ENCODE peak calls at places on chromosomes 3 and 15, in four cellular contexts. Z, U, G and J are unnamed samples.

GRCh38 chr15:67063689-67064606 is 1.5 kb upstream of the SMAD3 start:
- DNase-seq in Z (peak), U (peak), G (peak), J (no peak)

GRCh38 chr3:57555738-57556458 is at the start of gene PDE12:
- DNase-seq in Z (peak), U (peak), G (peak), J (peak)

GRCh38 chr15:43086551-43086950 is 19.3 kb downstream of the UBR1 start:
- DNase-seq in Z (peak), U (no peak), G (no peak), J (no peak)

GRCh38 chr3:50401973-50402372 is 42.7 kb upstream of the TMEM115 start:
- DNase-seq in Z (no peak), U (no peak), G (no peak), J (no peak)

GRCh38 chr3:135106445-135106844 is 311.4 kb downstream of the EPHB1 start:
- DNase-seq in Z (peak), U (peak), G (peak), J (peak)

GRCh38 chr15:67253517-67254237 is 784 bp downstream of the AAGAB start:
- DNase-seq in Z (peak), U (no peak), G (no peak), J (no peak)

GRCh38 chr3:25945836-25946235 is 155.9 kb downstream of the OXSM start:
- DNase-seq in Z (no peak), U (no peak), G (no peak), J (no peak)

GRCh38 chr3:10706156-10707088 is 109.6 kb upstream of the SLC6A11 start:
- DNase-seq in Z (no peak), U (no peak), G (no peak), J (no peak)

GRCh38 chr3:42071720-42072582 is 19.2 kb upstream of the TRAK1 start:
- DNase-seq in Z (peak), U (peak), G (peak), J (peak)

GRCh38 chr15:101143321-101143720 is 108.5 kb downstream of the CHSY1 start:
- DNase-seq in Z (no peak), U (no peak), G (no peak), J (no peak)

GRCh38 chr3:183253364-183253960 is 409 bp downstream of the B3GNT5 start:
- DNase-seq in Z (peak), U (peak), G (peak), J (peak)

GRCh38 chr3:53141468-53141840 is 11.2 kb upstream of the RFT1 start:
- DNase-seq in Z (no peak), U (no peak), G (no peak), J (no peak)

GRCh38 chr3:96753124-96753523 is 61.3 kb upstream of the EPHA6 start:
- DNase-seq in Z (no peak), U (no peak), G (no peak), J (no peak)

GRCh38 chr15:57591822-57592367 is at the start of gene MYZAP:
- DNase-seq in Z (no peak), U (no peak), G (peak), J (peak)
- TF ChIP-seq POLR2A in Z (no peak), U (no peak), G (peak), J (no peak)

GRCh38 chr3:133746722-133747086 is 511 bp downstream of the TF start:
- DNase-seq in Z (no peak), U (no peak), G (no peak), J (no peak)
- H3K4me3 ChIP-seq in Z (no peak), U (no peak), G (no peak), J (no peak)

GRCh38 chr3:184590795-184591194 is 29.2 kb downstream of the EPHB3 start:
- DNase-seq in Z (no peak), U (no peak), G (no peak), J (no peak)
- H3K27ac ChIP-seq in Z (no peak), U (no peak), G (no peak), J (no peak)

GRCh38 chr3:129120254-129121004 is 1.2 kb downstream of the RAB43 start:
- DNase-seq in Z (peak), U (peak), G (peak), J (peak)
- TF ChIP-seq POLR2A in Z (peak), U (no peak), G (peak), J (no peak)

GRCh38 chr15:36601497-36601932 is 22.1 kb downstream of the CDIN1 start:
- DNase-seq in Z (peak), U (no peak), G (no peak), J (no peak)
- H3K4me3 ChIP-seq in Z (no peak), U (no peak), G (no peak), J (no peak)

GRCh38 chr15:88622605-88622975 is 1.4 kb downstream of the AEN start:
- DNase-seq in Z (no peak), U (no peak), G (no peak), J (no peak)
- H3K27ac ChIP-seq in Z (peak), U (peak), G (peak), J (peak)

GRCh38 chr3:88044411-88044810 is 14.4 kb downstream of the CGGBP1 start:
- DNase-seq in Z (no peak), U (no peak), G (no peak), J (no peak)

GRCh38 chr3:88041005-88041404 is 17.8 kb downstream of the CGGBP1 start:
- DNase-seq in Z (no peak), U (no peak), G (no peak), J (no peak)

DNA sequence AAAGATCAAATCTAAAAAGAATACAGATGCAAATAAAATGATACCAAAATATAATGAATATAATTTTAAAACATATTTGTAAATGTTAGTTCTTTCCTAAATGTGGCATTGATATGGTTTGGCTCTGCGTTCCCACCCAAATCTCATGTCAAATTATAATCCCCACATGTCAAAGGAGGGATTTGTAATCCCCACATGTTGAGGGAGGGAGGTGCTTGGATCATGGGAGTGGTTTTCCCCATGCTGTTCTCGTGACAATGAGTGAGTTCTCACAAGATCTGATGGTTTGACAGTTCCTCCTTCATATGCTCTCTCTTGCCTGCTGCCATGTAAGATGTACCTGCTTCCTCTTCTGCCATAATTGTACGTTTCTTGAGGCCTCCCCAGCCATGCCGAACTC is 12.1 kb downstream of the CGGBP1 start:
- DNase-seq in Z (no peak), U (no peak), G (no peak), J (no peak)
- TF ChIP-seq POLR2A in Z (no peak), U (no peak), G (no peak), J (no peak)

GRCh38 chr3:30642715-30643361 is 36.4 kb downstream of the TGFBR2 start:
- DNase-seq in Z (no peak), U (no peak), G (no peak), J (no peak)
- H3K4me3 ChIP-seq in Z (no peak), U (no peak), G (no peak), J (no peak)

GRCh38 chr15:74410502-74410901 is 23.3 kb downstream of the SEMA7A start:
- DNase-seq in Z (no peak), U (no peak), G (no peak), J (no peak)
- H3K27ac ChIP-seq in Z (no peak), U (no peak), G (no peak), J (no peak)